ENCODE peak calls at places on chromosomes 7 and 10, in eight cellular contexts. One of them, this sample, is unnamed.

GRCh38 chr10:98536551-98536950 is 89.8 kb upstream of the HPS1 start:
- DNase-seq in heart right ventricle: no peak
- DNase-seq in body of pancreas: no peak
- DNase-seq in HL-60: no peak
- DNase-seq in tibial artery: no peak
- DNase-seq in BJ: no peak
- DNase-seq in astrocyte of the spinal cord: peak
- DNase-seq in left ventricle myocardium inferior: no peak
- DNase-seq in this sample: no peak

GRCh38 chr7:106767073-106767472 is 98.0 kb upstream of the PIK3CG start:
- DNase-seq in astrocyte of the spinal cord: peak
- DNase-seq in BJ: no peak
- DNase-seq in left ventricle myocardium inferior: no peak
- DNase-seq in heart right ventricle: no peak
- DNase-seq in body of pancreas: no peak
- DNase-seq in tibial artery: no peak
- DNase-seq in HL-60: no peak
- DNase-seq in this sample: no peak

GRCh38 chr10:28875535-28876208 is 198.4 kb downstream of the BAMBI start:
- DNase-seq in tibial artery: no peak
- DNase-seq in heart right ventricle: peak
- DNase-seq in body of pancreas: no peak
- DNase-seq in BJ: no peak
- DNase-seq in astrocyte of the spinal cord: peak
- DNase-seq in HL-60: no peak
- DNase-seq in left ventricle myocardium inferior: no peak
- DNase-seq in this sample: no peak

GRCh38 chr7:48537561-48537960 is 366.3 kb downstream of the ABCA13 start:
- DNase-seq in heart right ventricle: no peak
- DNase-seq in tibial artery: no peak
- DNase-seq in HL-60: no peak
- DNase-seq in left ventricle myocardium inferior: no peak
- DNase-seq in BJ: no peak
- DNase-seq in astrocyte of the spinal cord: no peak
- DNase-seq in body of pancreas: no peak
- DNase-seq in this sample: no peak

GRCh38 chr10:130751106-130751840 is 560.2 kb downstream of the TCERG1L start:
- DNase-seq in BJ: no peak
- DNase-seq in HL-60: no peak
- DNase-seq in body of pancreas: no peak
- DNase-seq in tibial artery: peak
- DNase-seq in astrocyte of the spinal cord: no peak
- DNase-seq in heart right ventricle: no peak
- DNase-seq in left ventricle myocardium inferior: no peak
- DNase-seq in this sample: peak

GRCh38 chr7:24617957-24618616 is 44.8 kb downstream of the PALS2 start:
- DNase-seq in body of pancreas: peak
- DNase-seq in left ventricle myocardium inferior: no peak
- DNase-seq in HL-60: no peak
- DNase-seq in astrocyte of the spinal cord: no peak
- DNase-seq in BJ: no peak
- DNase-seq in tibial artery: no peak
- DNase-seq in heart right ventricle: no peak
- DNase-seq in this sample: no peak

GRCh38 chr10:127243490-127244272 is 47.3 kb upstream of the INSYN2A start:
- DNase-seq in astrocyte of the spinal cord: peak
- DNase-seq in body of pancreas: peak
- DNase-seq in BJ: no peak
- DNase-seq in left ventricle myocardium inferior: no peak
- DNase-seq in tibial artery: no peak
- DNase-seq in HL-60: no peak
- DNase-seq in heart right ventricle: no peak
- DNase-seq in this sample: peak

GRCh38 chr7:96737545-96738050 is 28.0 kb upstream of the SEM1 start:
- DNase-seq in astrocyte of the spinal cord: no peak
- DNase-seq in left ventricle myocardium inferior: no peak
- DNase-seq in body of pancreas: no peak
- DNase-seq in BJ: no peak
- DNase-seq in heart right ventricle: no peak
- DNase-seq in HL-60: no peak
- DNase-seq in tibial artery: no peak
- DNase-seq in this sample: no peak

GRCh38 chr10:53690556-53691240 is 918.1 kb upstream of the MBL2 start:
- DNase-seq in BJ: no peak
- DNase-seq in left ventricle myocardium inferior: no peak
- DNase-seq in body of pancreas: no peak
- DNase-seq in tibial artery: no peak
- DNase-seq in HL-60: no peak
- DNase-seq in astrocyte of the spinal cord: no peak
- DNase-seq in heart right ventricle: no peak
- DNase-seq in this sample: no peak

GRCh38 chr10:86188796-86189558 is 177.6 kb downstream of the GRID1 start:
- DNase-seq in HL-60: no peak
- DNase-seq in heart right ventricle: no peak
- DNase-seq in astrocyte of the spinal cord: no peak
- DNase-seq in left ventricle myocardium inferior: no peak
- DNase-seq in body of pancreas: no peak
- DNase-seq in BJ: no peak
- DNase-seq in tibial artery: no peak
- DNase-seq in this sample: no peak

GRCh38 chr10:48592346-48592745 is 12.5 kb downstream of the ARHGAP22 start:
- DNase-seq in tibial artery: no peak
- DNase-seq in BJ: no peak
- DNase-seq in heart right ventricle: no peak
- DNase-seq in body of pancreas: no peak
- DNase-seq in astrocyte of the spinal cord: no peak
- DNase-seq in left ventricle myocardium inferior: no peak
- DNase-seq in HL-60: no peak
- DNase-seq in this sample: no peak

GRCh38 chr7:139118234-139118802 is 8.8 kb upstream of the ZC3HAV1 start:
- DNase-seq in HL-60: peak
- DNase-seq in BJ: no peak
- DNase-seq in left ventricle myocardium inferior: no peak
- DNase-seq in tibial artery: no peak
- DNase-seq in heart right ventricle: no peak
- DNase-seq in astrocyte of the spinal cord: peak
- DNase-seq in body of pancreas: peak
- DNase-seq in this sample: no peak

GRCh38 chr10:88879754-88880286 is at the start of gene STAMBPL1:
- DNase-seq in heart right ventricle: no peak
- DNase-seq in tibial artery: no peak
- DNase-seq in BJ: no peak
- DNase-seq in body of pancreas: no peak
- DNase-seq in HL-60: peak
- DNase-seq in left ventricle myocardium inferior: no peak
- DNase-seq in astrocyte of the spinal cord: no peak
- DNase-seq in this sample: peak

GRCh38 chr7:108000875-108001758 is 1.8 kb downstream of the LAMB1 start:
- DNase-seq in tibial artery: peak
- DNase-seq in HL-60: no peak
- DNase-seq in heart right ventricle: peak
- DNase-seq in astrocyte of the spinal cord: peak
- DNase-seq in left ventricle myocardium inferior: peak
- DNase-seq in BJ: no peak
- DNase-seq in body of pancreas: peak
- DNase-seq in this sample: peak

GRCh38 chr10:45495438-45496152 is 121.6 kb downstream of the ALOX5 start:
- DNase-seq in astrocyte of the spinal cord: peak
- DNase-seq in body of pancreas: no peak
- DNase-seq in BJ: no peak
- DNase-seq in left ventricle myocardium inferior: no peak
- DNase-seq in tibial artery: no peak
- DNase-seq in HL-60: peak
- DNase-seq in heart right ventricle: no peak
- DNase-seq in this sample: no peak

GRCh38 chr10:71007516-71007915 is 119.2 kb upstream of the PCBD1 start:
- DNase-seq in HL-60: no peak
- DNase-seq in body of pancreas: no peak
- DNase-seq in heart right ventricle: no peak
- DNase-seq in tibial artery: no peak
- DNase-seq in astrocyte of the spinal cord: no peak
- DNase-seq in BJ: no peak
- DNase-seq in left ventricle myocardium inferior: no peak
- DNase-seq in this sample: no peak

GRCh38 chr7:82417898-82418297 is 25.7 kb downstream of the CACNA2D1 start:
- DNase-seq in heart right ventricle: no peak
- DNase-seq in body of pancreas: no peak
- DNase-seq in tibial artery: no peak
- DNase-seq in HL-60: no peak
- DNase-seq in left ventricle myocardium inferior: no peak
- DNase-seq in astrocyte of the spinal cord: no peak
- DNase-seq in BJ: no peak
- DNase-seq in this sample: no peak

GRCh38 chr10:103502849-103503660 is 9.6 kb downstream of the NEURL1 start:
- DNase-seq in astrocyte of the spinal cord: no peak
- DNase-seq in HL-60: no peak
- DNase-seq in left ventricle myocardium inferior: no peak
- DNase-seq in BJ: no peak
- DNase-seq in body of pancreas: no peak
- DNase-seq in heart right ventricle: no peak
- DNase-seq in tibial artery: no peak
- DNase-seq in this sample: peak

GRCh38 chr10:33326897-33327296 is 7.6 kb downstream of the NRP1 start:
- DNase-seq in HL-60: no peak
- DNase-seq in BJ: no peak
- DNase-seq in tibial artery: no peak
- DNase-seq in heart right ventricle: no peak
- DNase-seq in astrocyte of the spinal cord: no peak
- DNase-seq in body of pancreas: no peak
- DNase-seq in left ventricle myocardium inferior: no peak
- DNase-seq in this sample: no peak

GRCh38 chr7:5708271-5708670 is 73.2 kb downstream of the RNF216 start:
- DNase-seq in astrocyte of the spinal cord: no peak
- DNase-seq in HL-60: no peak
- DNase-seq in heart right ventricle: no peak
- DNase-seq in left ventricle myocardium inferior: no peak
- DNase-seq in tibial artery: no peak
- DNase-seq in body of pancreas: no peak
- DNase-seq in BJ: no peak
- DNase-seq in this sample: no peak

GRCh38 chr10:521261-521660 is 168.2 kb downstream of the DIP2C start:
- DNase-seq in astrocyte of the spinal cord: no peak
- DNase-seq in BJ: no peak
- DNase-seq in left ventricle myocardium inferior: no peak
- DNase-seq in tibial artery: peak
- DNase-seq in heart right ventricle: no peak
- DNase-seq in body of pancreas: no peak
- DNase-seq in HL-60: no peak
- DNase-seq in this sample: no peak

GRCh38 chr7:41010967-41011366 is 691.9 kb downstream of the INHBA start:
- DNase-seq in left ventricle myocardium inferior: no peak
- DNase-seq in heart right ventricle: peak
- DNase-seq in tibial artery: no peak
- DNase-seq in astrocyte of the spinal cord: no peak
- DNase-seq in body of pancreas: no peak
- DNase-seq in HL-60: no peak
- DNase-seq in BJ: no peak
- DNase-seq in this sample: no peak

GRCh38 chr7:108002726-108003590 is at the start of gene LAMB1:
- DNase-seq in astrocyte of the spinal cord: peak
- DNase-seq in HL-60: no peak
- DNase-seq in body of pancreas: peak
- DNase-seq in tibial artery: peak
- DNase-seq in heart right ventricle: peak
- DNase-seq in left ventricle myocardium inferior: peak
- DNase-seq in BJ: no peak
- DNase-seq in this sample: peak

GRCh38 chr10:7159928-7160327 is 250.9 kb downstream of the SFMBT2 start:
- DNase-seq in astrocyte of the spinal cord: no peak
- DNase-seq in tibial artery: no peak
- DNase-seq in heart right ventricle: no peak
- DNase-seq in BJ: no peak
- DNase-seq in HL-60: no peak
- DNase-seq in left ventricle myocardium inferior: no peak
- DNase-seq in body of pancreas: no peak
- DNase-seq in this sample: no peak

DNA sequence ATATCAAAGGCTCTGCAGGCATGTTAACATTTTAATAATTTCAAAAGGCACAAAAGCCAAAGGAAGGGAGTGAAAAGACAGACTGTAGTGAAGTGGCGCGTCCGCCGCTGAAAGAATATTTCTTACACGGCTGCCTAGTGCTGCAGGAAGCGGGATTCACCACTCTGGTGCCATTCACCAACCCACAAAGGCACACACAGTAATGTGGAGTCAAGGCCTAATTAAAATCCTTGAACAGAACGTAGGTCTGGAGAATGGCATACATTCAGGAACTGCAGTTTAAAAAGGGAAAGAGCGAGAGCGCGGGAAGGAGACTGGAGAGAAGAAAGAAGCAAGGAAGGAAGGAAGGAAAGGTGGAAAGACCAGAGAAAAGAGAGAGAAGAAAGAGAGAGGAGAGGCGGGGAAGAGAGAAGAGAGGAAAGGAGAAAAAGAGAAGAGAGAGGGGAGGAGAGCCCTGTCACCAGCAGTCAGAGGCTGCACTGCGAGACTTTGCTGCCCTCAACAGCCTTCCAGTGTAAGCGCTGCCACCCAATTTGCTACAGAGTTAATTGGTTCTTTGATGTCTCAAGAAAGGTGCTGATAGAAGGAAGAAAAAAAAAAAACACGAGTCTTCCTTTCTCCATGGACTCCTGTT is 554.0 kb downstream of the MDFIC start:
- DNase-seq in body of pancreas: no peak
- DNase-seq in heart right ventricle: no peak
- DNase-seq in BJ: no peak
- DNase-seq in HL-60: no peak
- DNase-seq in astrocyte of the spinal cord: peak
- DNase-seq in tibial artery: no peak
- DNase-seq in left ventricle myocardium inferior: no peak
- DNase-seq in this sample: no peak
- TF ChIP-seq CTCF in body of pancreas: no peak
- TF ChIP-seq CTCF in heart right ventricle: peak
- TF ChIP-seq CTCF in BJ: peak
- TF ChIP-seq CTCF in HL-60: peak
- TF ChIP-seq CTCF in astrocyte of the spinal cord: peak
- TF ChIP-seq CTCF in tibial artery: no peak
- TF ChIP-seq CTCF in left ventricle myocardium inferior: peak
- TF ChIP-seq CTCF in this sample: no peak

GRCh38 chr10:133379801-133380666 is 972 bp downstream of the PAOX start:
- DNase-seq in BJ: no peak
- DNase-seq in astrocyte of the spinal cord: no peak
- DNase-seq in body of pancreas: no peak
- DNase-seq in left ventricle myocardium inferior: no peak
- DNase-seq in heart right ventricle: no peak
- DNase-seq in tibial artery: no peak
- DNase-seq in HL-60: no peak
- DNase-seq in this sample: no peak
- H3K4me3 ChIP-seq in BJ: peak
- H3K4me3 ChIP-seq in astrocyte of the spinal cord: peak
- H3K4me3 ChIP-seq in body of pancreas: peak
- H3K4me3 ChIP-seq in left ventricle myocardium inferior: peak
- H3K4me3 ChIP-seq in heart right ventricle: peak
- H3K4me3 ChIP-seq in tibial artery: peak
- H3K4me3 ChIP-seq in HL-60: peak
- H3K4me3 ChIP-seq in this sample: no peak

GRCh38 chr10:23675588-23675987 is 236.7 kb downstream of the OTUD1 start:
- DNase-seq in astrocyte of the spinal cord: no peak
- DNase-seq in tibial artery: no peak
- DNase-seq in heart right ventricle: no peak
- DNase-seq in HL-60: no peak
- DNase-seq in left ventricle myocardium inferior: no peak
- DNase-seq in BJ: no peak
- DNase-seq in body of pancreas: no peak
- DNase-seq in this sample: no peak
- TF ChIP-seq CTCF in astrocyte of the spinal cord: no peak
- TF ChIP-seq CTCF in tibial artery: no peak
- TF ChIP-seq CTCF in heart right ventricle: no peak
- TF ChIP-seq CTCF in HL-60: no peak
- TF ChIP-seq CTCF in left ventricle myocardium inferior: no peak
- TF ChIP-seq CTCF in BJ: no peak
- TF ChIP-seq CTCF in body of pancreas: no peak
- TF ChIP-seq CTCF in this sample: no peak

GRCh38 chr7:149150981-149151380 is 3.7 kb downstream of the ZNF398 start:
- DNase-seq in body of pancreas: no peak
- DNase-seq in tibial artery: no peak
- DNase-seq in HL-60: no peak
- DNase-seq in heart right ventricle: no peak
- DNase-seq in left ventricle myocardium inferior: no peak
- DNase-seq in BJ: no peak
- DNase-seq in astrocyte of the spinal cord: no peak
- DNase-seq in this sample: no peak
- H3K4me3 ChIP-seq in body of pancreas: no peak
- H3K4me3 ChIP-seq in tibial artery: no peak
- H3K4me3 ChIP-seq in HL-60: no peak
- H3K4me3 ChIP-seq in heart right ventricle: no peak
- H3K4me3 ChIP-seq in left ventricle myocardium inferior: no peak
- H3K4me3 ChIP-seq in BJ: no peak
- H3K4me3 ChIP-seq in astrocyte of the spinal cord: no peak
- H3K4me3 ChIP-seq in this sample: no peak

This sample was measured in adrenal gland.